ENCODE peak calls at places on chromosomes 11 and 22, in ten cellular contexts. Z is thoracic aorta, I is cardiac muscle cell, Q is astrocyte, F is aorta, H is upper lobe of right lung, D is neuronal stem cell, W is iPS DF 6.9, O is spleen, N is heart left ventricle. J is an unnamed sample.

GRCh38 chr11:57213282-57214086 is 23.6 kb downstream of the APLNR start:
- DNase-seq in D (peak; percentile 94), H (no peak), N (no peak), Q (peak; percentile 56), F (no peak), I (peak; percentile 61), O (no peak), W (no peak), Z (no peak), J (peak; percentile 97)

GRCh38 chr11:35488117-35488516 is 37.3 kb downstream of the PAMR1 start:
- DNase-seq in O (no peak), F (no peak), N (no peak), D (no peak), I (peak; percentile 59), Q (peak; percentile 37), H (no peak), W (no peak), Z (no peak), J (no peak)

GRCh38 chr11:126879516-126879915 is 121.1 kb downstream of the KIRREL3 start:
- DNase-seq in D (no peak), Q (no peak), O (no peak), H (no peak), Z (no peak), N (no peak), I (no peak), F (no peak), W (no peak), J (no peak)

GRCh38 chr11:134821422-134821821 is 409.4 kb upstream of the B3GAT1 start:
- DNase-seq in I (no peak), F (no peak), N (no peak), H (no peak), O (no peak), W (no peak), Q (no peak), Z (no peak), D (no peak), J (no peak)

GRCh38 chr11:8068605-8069221 is 12.3 kb upstream of the TUB start:
- DNase-seq in I (peak; percentile 94), O (peak; percentile 51), W (no peak), F (no peak), D (no peak), Z (no peak), H (no peak), Q (peak; percentile 92), N (peak; percentile 72), J (no peak)

GRCh38 chr11:26490546-26490945 is 81.5 kb downstream of the MUC15 start:
- DNase-seq in Z (no peak), F (no peak), Q (peak; percentile 4), I (no peak), D (no peak), H (no peak), N (no peak), O (no peak), W (no peak), J (no peak)

GRCh38 chr22:36073476-36073875 is 44.9 kb upstream of the RBFOX2 start:
- DNase-seq in W (no peak), N (no peak), H (no peak), Z (no peak), I (peak; percentile 62), O (no peak), D (no peak), F (no peak), Q (peak; percentile 67), J (no peak)

GRCh38 chr22:32311551-32312071 is 46.1 kb upstream of the RFPL3 start:
- DNase-seq in Z (no peak), W (no peak), I (no peak), D (no peak), H (peak; percentile 28), Q (no peak), F (peak; percentile 50), O (no peak), N (no peak), J (no peak)

DNA sequence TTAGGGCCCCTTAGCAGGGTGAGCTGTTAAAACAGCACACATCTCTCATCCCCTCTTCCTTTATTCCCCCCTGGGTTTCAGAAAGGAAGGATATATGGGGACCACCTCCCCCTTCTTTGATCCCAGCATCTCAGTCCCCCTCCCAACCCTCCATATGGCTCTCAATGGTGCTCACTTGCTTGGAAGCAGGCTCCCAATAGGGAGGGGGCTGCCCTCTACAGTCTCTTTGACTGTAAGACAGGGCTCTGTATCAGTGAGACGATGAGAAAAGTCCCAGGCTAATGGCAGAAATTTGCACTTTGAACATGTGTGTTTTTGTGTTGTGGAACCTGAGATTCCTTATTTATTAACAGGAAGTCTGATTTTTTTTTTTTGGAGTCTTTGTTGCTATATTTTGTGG is 4.2 kb upstream of the CNTF start:
- DNase-seq in O (no peak), I (no peak), Q (no peak), Z (no peak), D (no peak), F (no peak), W (no peak), H (no peak), N (no peak), J (peak; percentile 24)
- H3K36me3 ChIP-seq in O (no peaks in the 10 kb centered on the region), I (peaks cover 80% of the 10 kb centered on the region), Q (peaks cover 45% of the 10 kb centered on the region), Z (peaks cover 42% of the 10 kb centered on the region), D (peaks cover 100% of the 10 kb centered on the region), F (no peaks in the 10 kb centered on the region), W (peaks cover 12% of the 10 kb centered on the region), H (peaks cover 96% of the 10 kb centered on the region), N (peaks cover 100% of the 10 kb centered on the region), J (peaks cover 32% of the 10 kb centered on the region)

GRCh38 chr11:62400281-62400680 is 18.6 kb upstream of the SCGB1A1 start:
- DNase-seq in F (no peak), Q (no peak), D (no peak), I (no peak), Z (no peak), H (peak; percentile 30), W (no peak), N (no peak), O (peak; percentile 34), J (no peak)

GRCh38 chr11:62395885-62396778 is 22.7 kb upstream of the SCGB1A1 start:
- DNase-seq in F (no peak), I (no peak), N (no peak), D (no peak), Q (no peak), W (no peak), O (peak; percentile 50), H (peak; percentile 32), Z (no peak), J (no peak)

GRCh38 chr11:62399868-62400245 is 19.0 kb upstream of the SCGB1A1 start:
- DNase-seq in H (peak; percentile 47), I (no peak), Q (no peak), F (no peak), N (no peak), Z (no peak), D (no peak), W (no peak), O (peak; percentile 48), J (no peak)

GRCh38 chr11:62399172-62399867 is 19.5 kb upstream of the SCGB1A1 start:
- DNase-seq in I (peak; percentile 50), D (no peak), H (peak; percentile 59), Z (no peak), W (no peak), Q (no peak), O (peak; percentile 40), F (no peak), N (no peak), J (no peak)

DNA sequence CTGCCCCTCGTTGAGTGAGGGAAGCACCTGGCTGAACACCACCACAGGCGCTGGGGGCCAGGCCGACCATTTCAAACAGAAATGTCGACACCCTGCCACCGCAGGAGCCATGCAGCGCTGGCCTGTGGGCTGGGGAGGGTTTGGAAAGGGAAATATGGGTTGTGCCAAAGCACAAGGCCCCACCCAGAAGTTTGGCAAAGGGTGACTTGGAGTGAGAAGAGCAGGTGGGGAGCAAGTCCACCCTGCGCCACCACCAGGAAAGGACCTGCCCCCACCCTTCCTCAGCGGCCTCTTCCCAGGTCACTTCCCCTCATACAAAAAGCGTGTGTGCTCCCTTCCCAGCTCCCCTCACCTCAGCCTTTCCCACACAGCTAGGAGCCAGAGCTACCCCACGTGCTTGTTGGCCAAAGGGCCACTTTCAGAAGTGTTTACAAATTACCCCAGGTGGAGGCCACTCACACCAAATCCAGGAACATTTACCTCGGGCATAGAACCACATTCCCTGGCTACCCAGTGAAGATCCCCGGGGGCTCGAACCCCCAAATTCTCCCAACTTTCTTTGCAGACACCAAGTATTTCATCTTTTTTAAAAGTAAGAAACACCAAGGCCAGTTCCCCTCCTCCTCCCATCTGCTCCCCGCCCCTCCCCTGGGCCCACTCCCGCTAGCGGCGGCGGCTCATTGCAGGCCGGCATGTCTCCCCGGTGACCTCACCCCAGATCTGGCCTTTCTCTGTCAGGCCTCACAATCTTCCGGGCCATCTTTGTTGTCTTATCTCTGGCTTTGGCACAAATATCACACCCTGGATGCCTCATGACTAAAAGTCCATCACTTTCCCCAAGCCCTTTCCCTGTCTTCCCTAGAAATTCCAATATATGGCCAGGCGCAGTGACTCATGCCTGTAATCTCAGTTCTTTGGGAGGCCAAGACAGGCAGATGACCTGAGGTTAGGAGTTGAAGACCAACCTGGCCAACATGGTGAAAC is 20.5 kb upstream of the SCGB1A1 start:
- DNase-seq in H (peak; percentile 64), F (peak; percentile 83), O (peak; percentile 67), Z (no peak), I (peak; percentile 62), W (no peak), D (no peak), Q (peak; percentile 63), N (no peak), J (no peak)
- H3K27ac ChIP-seq in H (peak overlapping the region; percentile 47), F (no peak overlapping the region), O (no peak overlapping the region), Z (peak overlapping the region; percentile 80), I (no peak overlapping the region), W (no peak overlapping the region), D (peak overlapping the region; percentile 10), Q (no peak overlapping the region), N (peak overlapping the region; percentile 53), J (no peak overlapping the region)

GRCh38 chr11:65625628-65626342 is 10.2 kb downstream of the PCNX3 start:
- DNase-seq in F (no peak), D (no peak), Z (no peak), I (peak; percentile 50), W (no peak), O (peak; percentile 93), N (peak; percentile 64), Q (no peak), H (peak; percentile 83), J (peak; percentile 72)

GRCh38 chr11:65623177-65623576 is 7.6 kb downstream of the PCNX3 start:
- DNase-seq in F (no peak), O (no peak), W (no peak), N (no peak), H (no peak), Q (no peak), D (no peak), Z (no peak), I (no peak), J (no peak)

GRCh38 chr11:65622011-65622410 is 6.4 kb downstream of the PCNX3 start:
- DNase-seq in D (no peak), O (no peak), W (no peak), H (no peak), I (no peak), N (no peak), F (no peak), Z (no peak), Q (no peak), J (no peak)

GRCh38 chr11:65624931-65625627 is 9.5 kb downstream of the PCNX3 start:
- DNase-seq in F (no peak), I (no peak), O (no peak), N (no peak), Q (no peak), H (no peak), D (no peak), W (no peak), Z (no peak), J (no peak)

DNA sequence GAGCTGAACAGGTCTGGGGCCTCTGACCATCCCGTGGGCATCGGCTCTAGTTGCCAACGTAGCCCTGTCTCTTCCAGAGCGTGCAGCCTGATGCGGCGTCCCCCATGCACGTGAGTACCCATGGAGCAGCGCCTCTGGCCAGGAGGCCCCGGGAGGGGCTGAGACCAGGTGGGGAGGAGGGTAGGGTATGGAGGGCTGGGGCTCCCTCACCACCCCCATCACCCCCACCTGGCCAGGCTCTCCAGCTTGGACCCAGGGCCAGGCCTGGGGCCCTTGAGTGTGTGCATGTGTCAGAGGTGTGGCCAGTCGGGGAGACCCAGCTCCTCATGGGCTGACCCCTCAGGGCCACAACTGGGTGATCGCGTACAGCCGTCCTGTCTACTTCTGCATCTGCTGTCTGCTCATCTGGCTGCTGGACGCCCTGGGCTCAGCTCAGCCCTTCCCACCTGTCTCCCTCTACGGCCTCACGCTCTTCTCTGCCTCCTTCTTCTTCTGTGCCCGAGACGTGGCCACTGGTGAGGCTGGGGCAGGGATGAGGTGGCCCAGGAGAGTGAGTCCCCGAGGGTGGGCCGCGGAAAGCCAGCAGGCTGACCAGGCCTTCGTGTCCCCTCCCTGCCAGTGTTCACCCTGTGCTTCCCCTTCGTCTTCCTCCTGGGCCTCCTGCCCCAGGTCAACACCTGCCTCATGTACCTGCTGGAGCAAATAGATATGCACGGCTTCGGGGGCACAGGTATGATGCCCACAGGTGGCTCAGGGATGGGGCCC is 8.5 kb downstream of the PCNX3 start:
- DNase-seq in F (no peak), D (no peak), I (no peak), W (no peak), H (no peak), O (no peak), N (no peak), Q (no peak), Z (no peak), J (no peak)
- H3K36me3 ChIP-seq in F (no peaks in the 10 kb centered on the region), D (peaks cover 93% of the 10 kb centered on the region), I (peaks cover 38% of the 10 kb centered on the region), W (peaks cover 53% of the 10 kb centered on the region), H (peaks cover 82% of the 10 kb centered on the region), O (no peaks in the 10 kb centered on the region), N (peaks cover 85% of the 10 kb centered on the region), Q (peaks cover 25% of the 10 kb centered on the region), Z (peaks cover 68% of the 10 kb centered on the region), J (no peaks in the 10 kb centered on the region)

GRCh38 chr11:132123854-132124835 is 753.7 kb downstream of the NTM start:
- DNase-seq in N (no peak), F (no peak), I (no peak), W (no peak), H (no peak), O (no peak), Q (no peak), Z (no peak), D (no peak), J (no peak)
- H3K27ac ChIP-seq in N (no peak overlapping the region), F (no peak overlapping the region), I (no peak overlapping the region), W (no peak overlapping the region), H (no peak overlapping the region), O (no peak overlapping the region), Q (no peak overlapping the region), Z (no peak overlapping the region), D (no peak overlapping the region), J (no peak overlapping the region)